ENCODE peak calls at places on chromosomes 12 and 14, in nine cellular contexts. T is choroid plexus epithelial cell; V is astrocyte; Y is NCI-H1092; C is T-helper 1 cell; J is NCI-H1048; N is stimulated activated CD8-positive, alpha-beta memory T cell treated with anti-CD3 and anti-CD28 coated beads, Interleukin-12 subunit alpha, Interleukin-12 subunit beta, amount 100 ng/mL, for 1 hour; F is left ventricle myocardium superior; E is WTC11. L is an unnamed sample.

GRCh38 chr12:6367065-6367968 is 8.0 kb downstream of the SCNN1A start:
- DNase-seq in T (peak), V (no peak), Y (no peak), C (peak), J (no peak), N (no peak), F (no peak), E (no peak), L (peak)

GRCh38 chr12:92961949-92962348 is 32.9 kb upstream of the EEA1 start:
- DNase-seq in T (peak), V (no peak), Y (no peak), C (no peak), J (no peak), N (no peak), F (no peak), E (no peak), L (peak)

GRCh38 chr12:130916251-130916911 is 37.3 kb upstream of the ADGRD1 start:
- DNase-seq in T (peak), V (no peak), Y (peak), C (peak), J (no peak), N (no peak), F (peak), E (peak), L (peak)

GRCh38 chr14:58716706-58717105 is 78.9 kb downstream of the DACT1 start:
- DNase-seq in T (peak), V (no peak), Y (no peak), C (no peak), J (no peak), N (no peak), F (no peak), E (no peak), L (peak)

GRCh38 chr12:6769003-6769389 is 2.8 kb downstream of the PTMS start:
- DNase-seq in T (peak), V (peak), Y (no peak), C (no peak), J (no peak), N (no peak), F (peak), E (peak), L (no peak)

GRCh38 chr12:29278673-29279420 is 102.1 kb downstream of the ERGIC2 start:
- DNase-seq in T (peak), V (peak), Y (no peak), C (no peak), J (no peak), N (no peak), F (no peak), E (no peak), L (peak)

GRCh38 chr14:97180304-97181200 is 383.4 kb downstream of the VRK1 start:
- DNase-seq in T (no peak), V (peak), Y (no peak), C (peak), J (no peak), N (no peak), F (no peak), E (no peak), L (peak)

GRCh38 chr12:64221656-64222010 is 463 bp downstream of the KICS2 start:
- DNase-seq in T (peak), V (peak), Y (peak), C (no peak), J (peak), N (peak), F (peak), E (peak), L (peak)

GRCh38 chr14:104635717-104636116 is 31.1 kb upstream of the TMEM179 start:
- DNase-seq in T (no peak), V (no peak), Y (no peak), C (no peak), J (no peak), N (no peak), F (no peak), E (no peak), L (no peak)

GRCh38 chr14:100790785-100791667 is 34.9 kb upstream of the MEG3 start:
- DNase-seq in T (no peak), V (peak), Y (no peak), C (no peak), J (no peak), N (no peak), F (peak), E (no peak), L (peak)

GRCh38 chr12:6171409-6172015 is 28.7 kb upstream of the CD9 start:
- DNase-seq in T (no peak), V (no peak), Y (no peak), C (no peak), J (no peak), N (no peak), F (peak), E (no peak), L (no peak)

GRCh38 chr12:132218519-132218860 is 74.2 kb downstream of the NOC4L start:
- DNase-seq in T (no peak), V (no peak), Y (no peak), C (no peak), J (no peak), N (no peak), F (no peak), E (no peak), L (no peak)

GRCh38 chr12:49706351-49707126 is 666 bp downstream of the FMNL3 start:
- DNase-seq in T (peak), V (peak), Y (no peak), C (peak), J (no peak), N (no peak), F (peak), E (peak), L (peak)

GRCh38 chr12:55720894-55721444 is 776 bp downstream of the RDH5 start:
- DNase-seq in T (peak), V (peak), Y (no peak), C (no peak), J (no peak), N (no peak), F (peak), E (peak), L (peak)

GRCh38 chr14:91714805-91715204 is 17.1 kb downstream of the CATSPERB start:
- DNase-seq in T (no peak), V (no peak), Y (no peak), C (peak), J (no peak), N (peak), F (no peak), E (peak), L (no peak)

GRCh38 chr14:80959448-80960006 is 4.1 kb downstream of the TSHR start:
- DNase-seq in T (peak), V (no peak), Y (peak), C (peak), J (no peak), N (no peak), F (no peak), E (no peak), L (no peak)

GRCh38 chr12:11649413-11650278 is at the start of gene ETV6:
- DNase-seq in T (peak), V (peak), Y (peak), C (peak), J (peak), N (peak), F (peak), E (peak), L (peak)

GRCh38 chr12:28189774-28190320 is 409 bp upstream of the CCDC91 start:
- DNase-seq in T (no peak), V (peak), Y (no peak), C (peak), J (no peak), N (no peak), F (no peak), E (no peak), L (no peak)

GRCh38 chr12:25524381-25524780 is 28.7 kb downstream of the LMNTD1 start:
- DNase-seq in T (no peak), V (no peak), Y (no peak), C (no peak), J (no peak), N (no peak), F (no peak), E (no peak), L (no peak)

GRCh38 chr14:68661226-68662225 is 131.3 kb downstream of the ZFP36L1 start:
- DNase-seq in T (no peak), V (no peak), Y (no peak), C (no peak), J (no peak), N (no peak), F (no peak), E (no peak), L (no peak)

GRCh38 chr14:100616854-100617714 is 29.9 kb upstream of the BEGAIN start:
- DNase-seq in T (peak), V (no peak), Y (no peak), C (peak), J (no peak), N (no peak), F (no peak), E (no peak), L (no peak)

GRCh38 chr12:55698965-55699364 is 8.7 kb downstream of the ITGA7 start:
- DNase-seq in T (no peak), V (no peak), Y (no peak), C (no peak), J (no peak), N (no peak), F (peak), E (no peak), L (no peak)